ENCODE peak calls at places on chromosome 6, in eight cellular contexts. One of them, this sample, is unnamed.

GRCh38 chr6:90107721-90108364 is 188.8 kb downstream of the BACH2 start:
- DNase-seq in amniotic stem cell: no peak
- DNase-seq in NCI-H1092 treated with DMSO at 0.1 percent for 48 hours: no peak
- DNase-seq in T-helper 1 cell: no peak
- DNase-seq in GM03348: no peak
- DNase-seq in psoas muscle: no peak
- DNase-seq in left cardiac atrium: no peak
- DNase-seq in effector CD4-positive, alpha-beta T cell: no peak
- DNase-seq in this sample: no peak

GRCh38 chr6:108876929-108877775 is 28.9 kb downstream of the ARMC2 start:
- DNase-seq in amniotic stem cell: peak
- DNase-seq in NCI-H1092 treated with DMSO at 0.1 percent for 48 hours: no peak
- DNase-seq in T-helper 1 cell: no peak
- DNase-seq in GM03348: peak
- DNase-seq in psoas muscle: peak
- DNase-seq in left cardiac atrium: peak
- DNase-seq in effector CD4-positive, alpha-beta T cell: no peak
- DNase-seq in this sample: no peak

GRCh38 chr6:75933387-75933975 is 139.0 kb downstream of the IMPG1 start:
- DNase-seq in amniotic stem cell: no peak
- DNase-seq in NCI-H1092 treated with DMSO at 0.1 percent for 48 hours: no peak
- DNase-seq in T-helper 1 cell: no peak
- DNase-seq in GM03348: no peak
- DNase-seq in psoas muscle: no peak
- DNase-seq in left cardiac atrium: no peak
- DNase-seq in effector CD4-positive, alpha-beta T cell: no peak
- DNase-seq in this sample: no peak

GRCh38 chr6:37897819-37898534 is 78.5 kb downstream of the ZFAND3 start:
- DNase-seq in amniotic stem cell: no peak
- DNase-seq in NCI-H1092 treated with DMSO at 0.1 percent for 48 hours: no peak
- DNase-seq in T-helper 1 cell: no peak
- DNase-seq in GM03348: no peak
- DNase-seq in psoas muscle: no peak
- DNase-seq in left cardiac atrium: no peak
- DNase-seq in effector CD4-positive, alpha-beta T cell: no peak
- DNase-seq in this sample: no peak

GRCh38 chr6:28810655-28811053 is 113.1 kb downstream of the TRIM27 start:
- DNase-seq in amniotic stem cell: no peak
- DNase-seq in NCI-H1092 treated with DMSO at 0.1 percent for 48 hours: no peak
- DNase-seq in T-helper 1 cell: no peak
- DNase-seq in GM03348: no peak
- DNase-seq in psoas muscle: no peak
- DNase-seq in left cardiac atrium: no peak
- DNase-seq in effector CD4-positive, alpha-beta T cell: no peak
- DNase-seq in this sample: no peak

GRCh38 chr6:16135078-16135477 is 6.2 kb downstream of the MYLIP start:
- DNase-seq in amniotic stem cell: no peak
- DNase-seq in NCI-H1092 treated with DMSO at 0.1 percent for 48 hours: no peak
- DNase-seq in T-helper 1 cell: no peak
- DNase-seq in GM03348: peak
- DNase-seq in psoas muscle: no peak
- DNase-seq in left cardiac atrium: no peak
- DNase-seq in effector CD4-positive, alpha-beta T cell: no peak
- DNase-seq in this sample: no peak

GRCh38 chr6:38646166-38646565 is 6.4 kb upstream of the BTBD9 start:
- DNase-seq in amniotic stem cell: no peak
- DNase-seq in NCI-H1092 treated with DMSO at 0.1 percent for 48 hours: no peak
- DNase-seq in T-helper 1 cell: no peak
- DNase-seq in GM03348: no peak
- DNase-seq in psoas muscle: no peak
- DNase-seq in left cardiac atrium: no peak
- DNase-seq in effector CD4-positive, alpha-beta T cell: no peak
- DNase-seq in this sample: no peak

GRCh38 chr6:14313220-14313619 is 195.6 kb downstream of the CD83 start:
- DNase-seq in amniotic stem cell: no peak
- DNase-seq in NCI-H1092 treated with DMSO at 0.1 percent for 48 hours: no peak
- DNase-seq in T-helper 1 cell: no peak
- DNase-seq in GM03348: no peak
- DNase-seq in psoas muscle: no peak
- DNase-seq in left cardiac atrium: no peak
- DNase-seq in effector CD4-positive, alpha-beta T cell: no peak
- DNase-seq in this sample: no peak

GRCh38 chr6:151196571-151196970 is 43.2 kb upstream of the AKAP12 start:
- DNase-seq in amniotic stem cell: no peak
- DNase-seq in NCI-H1092 treated with DMSO at 0.1 percent for 48 hours: no peak
- DNase-seq in T-helper 1 cell: no peak
- DNase-seq in GM03348: peak
- DNase-seq in psoas muscle: peak
- DNase-seq in left cardiac atrium: peak
- DNase-seq in effector CD4-positive, alpha-beta T cell: no peak
- DNase-seq in this sample: no peak